ENCODE peak calls at places on chromosomes 6 and 20, in six cellular contexts. G is fibroblast of mammary gland, T is left ventricle myocardium inferior, Z is upper lobe of right lung, K is AG09309, S is adrenal gland. W is an unnamed sample.

GRCh38 chr6:17311595-17312311 is 30.6 kb downstream of the RBM24 start:
- DNase-seq in G (peak), T (peak), Z (no peak), K (no peak), S (no peak), W (no peak)

GRCh38 chr6:86456786-86457185 is 480.5 kb upstream of the HTR1E start:
- DNase-seq in G (no peak), T (no peak), Z (no peak), K (no peak), S (no peak), W (no peak)

GRCh38 chr20:34720266-34720665 is 16.1 kb downstream of the TP53INP2 start:
- DNase-seq in G (peak), T (no peak), Z (no peak), K (no peak), S (no peak), W (no peak)

GRCh38 chr6:158041370-158041769 is 59.7 kb downstream of the SYNJ2 start:
- DNase-seq in G (no peak), T (peak), Z (peak), K (no peak), S (no peak), W (no peak)

GRCh38 chr6:121247386-121247785 is 86.9 kb downstream of the TBC1D32 start:
- DNase-seq in G (peak), T (no peak), Z (no peak), K (no peak), S (no peak), W (no peak)

GRCh38 chr20:59010995-59011873 is 4.2 kb upstream of the CTSZ start:
- DNase-seq in G (peak), T (no peak), Z (no peak), K (peak), S (peak), W (peak)

GRCh38 chr20:57498425-57499400 is 26.2 kb downstream of the CTCFL start:
- DNase-seq in G (no peak), T (no peak), Z (no peak), K (no peak), S (no peak), W (no peak)

GRCh38 chr6:33082702-33083101 is 6.9 kb downstream of the HLA-DPB1 start:
- DNase-seq in G (peak), T (peak), Z (peak), K (no peak), S (no peak), W (no peak)

GRCh38 chr20:8131598-8132014 is 460 bp upstream of the PLCB1 start:
- DNase-seq in G (no peak), T (no peak), Z (no peak), K (no peak), S (no peak), W (no peak)

GRCh38 chr6:35544748-35545361 is 32.2 kb upstream of the TULP1 start:
- DNase-seq in G (no peak), T (no peak), Z (no peak), K (no peak), S (no peak), W (peak)

GRCh38 chr6:14953806-14954205 is 292.1 kb upstream of the JARID2 start:
- DNase-seq in G (no peak), T (no peak), Z (no peak), K (no peak), S (no peak), W (no peak)

GRCh38 chr6:34496103-34496685 is 30.3 kb downstream of the PACSIN1 start:
- DNase-seq in G (no peak), T (no peak), Z (peak), K (no peak), S (no peak), W (no peak)

GRCh38 chr6:41286544-41287346 is at the start of gene TREM1:
- DNase-seq in G (peak), T (peak), Z (peak), K (peak), S (peak), W (no peak)

GRCh38 chr6:133426038-133426437 is 184.9 kb downstream of the EYA4 start:
- DNase-seq in G (no peak), T (no peak), Z (no peak), K (no peak), S (no peak), W (no peak)

GRCh38 chr20:47040506-47041125 is 146.0 kb downstream of the EYA2 start:
- DNase-seq in G (no peak), T (no peak), Z (no peak), K (no peak), S (no peak), W (no peak)

GRCh38 chr6:146246028-146246427 is 217.2 kb downstream of the GRM1 start:
- DNase-seq in G (no peak), T (no peak), Z (no peak), K (no peak), S (no peak), W (no peak)

GRCh38 chr6:20159098-20159497 is 53.2 kb downstream of the MBOAT1 start:
- DNase-seq in G (no peak), T (no peak), Z (no peak), K (no peak), S (no peak), W (no peak)

GRCh38 chr6:69427882-69428281 is 368.9 kb downstream of the LMBRD1 start:
- DNase-seq in G (no peak), T (no peak), Z (no peak), K (no peak), S (no peak), W (no peak)

GRCh38 chr20:59822291-59823029 is 111.0 kb downstream of the SYCP2 start:
- DNase-seq in G (no peak), T (no peak), Z (no peak), K (no peak), S (no peak), W (peak)

GRCh38 chr20:21109144-21109543 is 3.0 kb upstream of the LINC00237 start:
- DNase-seq in G (peak), T (no peak), Z (no peak), K (no peak), S (no peak), W (no peak)

GRCh38 chr20:38023181-38024085 is 9.8 kb downstream of the TTI1 start:
- DNase-seq in G (peak), T (no peak), Z (no peak), K (peak), S (no peak), W (no peak)

GRCh38 chr20:17543531-17543961 is 12.4 kb upstream of the BFSP1 start:
- DNase-seq in G (peak), T (no peak), Z (no peak), K (no peak), S (no peak), W (no peak)

GRCh38 chr6:38417521-38417920 is 222.2 kb downstream of the BTBD9 start:
- DNase-seq in G (no peak), T (no peak), Z (no peak), K (no peak), S (no peak), W (no peak)

GRCh38 chr6:72863106-72863505 is 241.2 kb downstream of the KCNQ5 start:
- DNase-seq in G (no peak), T (no peak), Z (no peak), K (no peak), S (no peak), W (no peak)

GRCh38 chr20:57790176-57790575 is 80.4 kb upstream of the PMEPA1 start:
- DNase-seq in G (no peak), T (no peak), Z (peak), K (no peak), S (no peak), W (no peak)

GRCh38 chr20:47379433-47380150 is 23.1 kb upstream of the ZMYND8 start:
- DNase-seq in G (peak), T (no peak), Z (no peak), K (no peak), S (no peak), W (no peak)

GRCh38 chr6:157879873-157880254 is 56.8 kb downstream of the SNX9 start:
- DNase-seq in G (no peak), T (no peak), Z (no peak), K (no peak), S (no peak), W (no peak)

GRCh38 chr6:42714098-42714761 is 8.2 kb downstream of the PRPH2 start:
- DNase-seq in G (peak), T (no peak), Z (no peak), K (no peak), S (no peak), W (no peak)

GRCh38 chr6:52503853-52504777 is 72.7 kb downstream of the TRAM2 start:
- DNase-seq in G (peak), T (peak), Z (peak), K (no peak), S (peak), W (peak)

GRCh38 chr6:89069536-89070163 is 10.9 kb upstream of the PNRC1 start:
- DNase-seq in G (no peak), T (no peak), Z (no peak), K (no peak), S (peak), W (no peak)

GRCh38 chr6:11085758-11086435 is 7.7 kb upstream of the SMIM13 start:
- DNase-seq in G (no peak), T (no peak), Z (no peak), K (peak), S (no peak), W (no peak)

GRCh38 chr6:159758031-159759001 is 3.5 kb upstream of the ACAT2 start:
- DNase-seq in G (peak), T (no peak), Z (no peak), K (no peak), S (no peak), W (no peak)

GRCh38 chr6:118387921-118388701 is 160.0 kb upstream of the PLN start:
- DNase-seq in G (peak), T (no peak), Z (no peak), K (peak), S (no peak), W (no peak)

GRCh38 chr6:113969888-113970807 is 800 bp downstream of the HDAC2 start:
- DNase-seq in G (peak), T (peak), Z (peak), K (no peak), S (peak), W (peak)

GRCh38 chr6:170273681-170274080 is 17.2 kb downstream of the DLL1 start:
- DNase-seq in G (no peak), T (no peak), Z (no peak), K (no peak), S (no peak), W (peak)

GRCh38 chr6:123676793-123677192 is 40.0 kb upstream of the TRDN start:
- DNase-seq in G (no peak), T (no peak), Z (no peak), K (no peak), S (no peak), W (no peak)

DNA sequence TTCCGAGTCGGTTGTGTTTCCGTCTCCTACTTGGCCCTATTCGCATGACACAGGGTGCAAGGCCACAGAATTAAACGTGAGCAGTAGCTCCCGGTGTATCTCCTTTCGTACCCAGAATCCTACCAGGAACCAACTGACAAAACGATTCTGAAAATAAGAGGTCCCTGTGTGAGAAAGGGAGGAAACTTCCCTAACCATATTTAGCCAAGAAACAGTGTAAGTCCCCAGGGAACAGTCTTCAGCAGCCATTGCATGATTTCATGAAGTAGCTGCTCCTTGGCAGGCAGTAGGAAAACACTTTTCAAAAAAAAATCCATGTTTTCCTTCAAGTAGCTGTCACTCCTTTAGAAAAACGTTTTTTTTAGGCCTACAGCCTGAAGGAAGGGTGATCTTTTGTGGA is 46.9 kb downstream of the PDE10A start:
- DNase-seq in G (peak), T (no peak), Z (no peak), K (no peak), S (no peak), W (no peak)
- H3K4me3 ChIP-seq in G (no peak), T (peak), Z (no peak), K (no peak), S (no peak), W (peak)

GRCh38 chr6:26105109-26105730 is 18.0 kb downstream of the HFE start:
- DNase-seq in G (no peak), T (no peak), Z (no peak), K (no peak), S (no peak), W (no peak)
- H3K4me3 ChIP-seq in G (no peak), T (no peak), Z (no peak), K (no peak), S (no peak), W (no peak)

GRCh38 chr6:46490425-46491200 is 636 bp downstream of the RCAN2 start:
- DNase-seq in G (no peak), T (peak), Z (peak), K (no peak), S (peak), W (peak)
- H3K4me3 ChIP-seq in G (peak), T (peak), Z (peak), K (peak), S (peak), W (peak)

DNA sequence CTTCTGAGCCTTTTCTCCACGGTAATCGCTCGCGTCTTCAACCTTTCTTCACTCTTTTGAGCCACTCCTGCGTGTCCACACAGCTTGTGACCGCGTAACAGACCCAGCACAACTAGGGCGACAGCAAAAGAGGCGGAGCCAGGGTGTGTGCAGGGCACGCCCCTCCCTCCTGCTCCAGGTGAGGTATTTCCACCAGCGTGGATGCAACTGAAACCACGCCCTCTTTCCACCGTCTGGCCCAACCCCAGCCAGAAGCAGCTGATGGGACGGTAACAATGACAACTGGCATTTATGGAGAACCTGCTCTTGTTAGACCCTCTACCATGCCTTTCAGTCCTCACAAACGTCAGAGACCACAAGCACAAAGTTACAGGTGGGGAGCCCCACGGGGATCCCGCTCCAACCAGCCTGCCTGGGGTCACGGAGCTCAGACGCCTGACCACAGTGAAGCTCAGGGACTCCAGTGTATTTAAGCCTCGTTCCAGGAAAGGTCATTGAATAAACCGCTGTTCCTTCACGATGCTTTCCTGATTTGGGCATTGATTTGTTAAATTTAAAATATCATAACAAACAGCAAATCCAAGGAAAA is 2.0 kb downstream of the PXDC1 start:
- DNase-seq in G (no peak), T (no peak), Z (peak), K (no peak), S (no peak), W (peak)
- H3K4me3 ChIP-seq in G (peak), T (peak), Z (peak), K (peak), S (peak), W (peak)

GRCh38 chr6:93420163-93420806 is 926 bp upstream of the EPHA7 start:
- DNase-seq in G (no peak), T (no peak), Z (no peak), K (no peak), S (no peak), W (no peak)
- H3K4me3 ChIP-seq in G (no peak), T (peak), Z (peak), K (no peak), S (peak), W (peak)